ENCODE peak calls at places on chromosome 21, in seven cellular contexts. N is GM20000, E is ascending aorta, D is neural progenitor cell, M is AG10803, C is endothelial cell of umbilical vein, Y is activated B cell treated with CpG ODN at 0.5 μM for 24 hours. F is an unnamed sample.

GRCh38 chr21:28358702-28359101 is 634.0 kb downstream of the LTN1 start:
- DNase-seq in Y (no peak), N (no peak), E (no peak), M (no peak), C (no peak), D (no peak), F (no peak)

GRCh38 chr21:36630485-36631206 is 68.3 kb upstream of the SIM2 start:
- DNase-seq in D (peak), E (no peak), Y (peak), C (peak), M (peak), N (peak), F (no peak)

GRCh38 chr21:34790834-34791233 is 122.0 kb downstream of the CLIC6 start:
- DNase-seq in N (no peak), E (no peak), M (no peak), D (no peak), C (peak), Y (no peak), F (no peak)

GRCh38 chr21:34075760-34076159 is 2.4 kb downstream of the MRPS6 start:
- DNase-seq in E (no peak), D (no peak), N (no peak), C (no peak), Y (no peak), M (no peak), F (no peak)

GRCh38 chr21:42179316-42179715 is 39.6 kb upstream of the ABCG1 start:
- DNase-seq in M (no peak), Y (no peak), N (no peak), C (no peak), E (no peak), D (peak), F (no peak)

GRCh38 chr21:41048636-41049035 is 119.3 kb upstream of the BACE2 start:
- DNase-seq in E (no peak), Y (no peak), M (no peak), N (no peak), D (no peak), C (no peak), F (no peak)

GRCh38 chr21:28737671-28738279 is 254.9 kb downstream of the LTN1 start:
- DNase-seq in C (peak), Y (no peak), M (no peak), D (no peak), E (no peak), N (no peak), F (no peak)

GRCh38 chr21:21345872-21346271 is 347.7 kb downstream of the NCAM2 start:
- DNase-seq in Y (no peak), N (no peak), D (no peak), C (no peak), M (no peak), E (no peak), F (no peak)

GRCh38 chr21:25813917-25814316 is 79.1 kb downstream of the GABPA start:
- DNase-seq in Y (no peak), D (no peak), M (no peak), E (no peak), N (no peak), C (no peak), F (no peak)

GRCh38 chr21:41368361-41369104 is 6.7 kb downstream of the MX2 start:
- DNase-seq in N (no peak), Y (no peak), E (peak), M (no peak), C (no peak), D (no peak), F (no peak)

GRCh38 chr21:41136286-41136685 is 31.7 kb upstream of the BACE2 start:
- DNase-seq in Y (no peak), N (no peak), D (no peak), E (no peak), M (no peak), C (no peak), F (no peak)

GRCh38 chr21:42505090-42505726 is 8.4 kb upstream of the SLC37A1 start:
- DNase-seq in M (no peak), Y (no peak), D (no peak), N (peak), C (no peak), E (no peak), F (no peak)

GRCh38 chr21:41816583-41817165 is 49.8 kb upstream of the RIPK4 start:
- DNase-seq in D (peak), N (peak), Y (peak), M (peak), C (peak), E (peak), F (no peak)

GRCh38 chr21:36728371-36729111 is 29.6 kb downstream of the SIM2 start:
- DNase-seq in Y (no peak), M (no peak), E (no peak), N (no peak), C (no peak), D (no peak), F (no peak)

GRCh38 chr21:28754127-28754611 is 238.5 kb downstream of the LTN1 start:
- DNase-seq in E (peak), M (peak), D (no peak), Y (no peak), C (no peak), N (no peak), F (no peak)

GRCh38 chr21:14533555-14534400 is 12.3 kb downstream of the SAMSN1 start:
- DNase-seq in D (no peak), E (no peak), C (peak), M (peak), Y (no peak), N (peak), F (no peak)

GRCh38 chr21:41636636-41637625 is 129.0 kb upstream of the TMPRSS2 start:
- DNase-seq in E (no peak), D (no peak), Y (no peak), N (no peak), C (no peak), M (no peak), F (no peak)

GRCh38 chr21:20266369-20266710 is 731.9 kb upstream of the NCAM2 start:
- DNase-seq in E (no peak), Y (no peak), C (no peak), N (no peak), M (no peak), D (no peak), F (no peak)

GRCh38 chr21:34227386-34227852 is 136.4 kb upstream of the KCNE2 start:
- DNase-seq in D (no peak), M (no peak), N (no peak), C (no peak), Y (no peak), E (no peak), F (no peak)

GRCh38 chr21:45347712-45348477 is 57.1 kb upstream of the COL18A1 start:
- DNase-seq in D (no peak), Y (no peak), N (no peak), C (no peak), E (no peak), M (no peak), F (no peak)

GRCh38 chr21:26845066-26845749 is at the start of gene ADAMTS1:
- DNase-seq in D (peak), C (peak), E (peak), N (no peak), M (peak), Y (no peak), F (no peak)

GRCh38 chr21:46021398-46021797 is 39.8 kb downstream of the COL6A1 start:
- DNase-seq in E (no peak), N (no peak), D (no peak), M (peak), C (no peak), Y (no peak), F (no peak)

GRCh38 chr21:38669186-38669585 is 136.5 kb upstream of the ETS2 start:
- DNase-seq in D (peak), N (peak), E (no peak), M (peak), C (peak), Y (no peak), F (no peak)
- TF ChIP-seq CTCF in D (peak), N (peak), E (peak), M (peak), C (peak), Y (no peak), F (peak)

GRCh38 chr21:18382141-18382540 is 21.4 kb downstream of the TMPRSS15 start:
- DNase-seq in N (no peak), D (no peak), E (no peak), Y (no peak), M (no peak), C (no peak), F (no peak)

GRCh38 chr21:18384771-18385170 is 18.8 kb downstream of the TMPRSS15 start:
- DNase-seq in D (peak), M (no peak), Y (no peak), N (no peak), E (no peak), C (peak), F (no peak)

DNA sequence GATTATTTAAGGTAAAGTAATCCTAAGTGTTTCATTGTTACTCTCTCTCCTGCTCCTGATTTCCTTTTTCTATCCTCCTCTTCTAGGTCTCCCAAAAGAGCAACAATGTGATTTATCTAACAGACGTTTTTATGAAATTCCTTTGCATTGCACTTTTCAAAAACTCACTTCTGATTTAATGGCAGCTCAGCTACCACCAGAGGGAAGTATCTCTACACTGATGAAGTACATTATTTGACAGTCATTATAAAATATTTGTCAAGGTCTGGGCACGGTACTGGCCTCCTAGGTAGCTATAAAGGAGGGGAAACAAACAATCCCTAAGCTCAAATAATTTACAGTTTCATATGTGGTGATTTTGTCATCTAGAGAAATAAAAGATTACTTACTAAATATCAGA is 15.6 kb downstream of the TMPRSS15 start:
- DNase-seq in M (no peak), C (no peak), D (no peak), E (no peak), N (no peak), Y (no peak), F (no peak)
- TF ChIP-seq CTCF in M (no peak), C (no peak), D (peak), E (no peak), N (no peak), Y (no peak), F (no peak)

GRCh38 chr21:43619856-43620255 is 39.4 kb downstream of the HSF2BP start:
- DNase-seq in N (no peak), D (peak), E (no peak), C (no peak), Y (no peak), M (no peak), F (no peak)
- TF ChIP-seq CTCF in N (no peak), D (peak), E (no peak), C (no peak), Y (no peak), M (peak), F (no peak)

GRCh38 chr21:33078907-33079582 is 9.1 kb downstream of the OLIG1 start:
- DNase-seq in C (no peak), E (no peak), M (peak), Y (no peak), D (no peak), N (peak), F (peak)

GRCh38 chr21:33075596-33076195 is 5.8 kb downstream of the OLIG1 start:
- DNase-seq in C (no peak), M (no peak), Y (no peak), E (no peak), N (no peak), D (peak), F (no peak)

GRCh38 chr21:33076600-33077329 is 6.8 kb downstream of the OLIG1 start:
- DNase-seq in N (no peak), D (no peak), E (no peak), C (no peak), M (no peak), Y (no peak), F (no peak)

GRCh38 chr21:33071878-33072306 is 2.0 kb downstream of the OLIG1 start:
- DNase-seq in D (peak), M (peak), C (peak), E (no peak), Y (no peak), N (no peak), F (no peak)

GRCh38 chr21:33075128-33075527 is 5.2 kb downstream of the OLIG1 start:
- DNase-seq in D (peak), C (no peak), Y (no peak), M (peak), N (no peak), E (no peak), F (no peak)
- TF ChIP-seq CTCF in D (no peak), C (no peak), Y (no peak), M (no peak), N (no peak), E (no peak), F (no peak)

DNA sequence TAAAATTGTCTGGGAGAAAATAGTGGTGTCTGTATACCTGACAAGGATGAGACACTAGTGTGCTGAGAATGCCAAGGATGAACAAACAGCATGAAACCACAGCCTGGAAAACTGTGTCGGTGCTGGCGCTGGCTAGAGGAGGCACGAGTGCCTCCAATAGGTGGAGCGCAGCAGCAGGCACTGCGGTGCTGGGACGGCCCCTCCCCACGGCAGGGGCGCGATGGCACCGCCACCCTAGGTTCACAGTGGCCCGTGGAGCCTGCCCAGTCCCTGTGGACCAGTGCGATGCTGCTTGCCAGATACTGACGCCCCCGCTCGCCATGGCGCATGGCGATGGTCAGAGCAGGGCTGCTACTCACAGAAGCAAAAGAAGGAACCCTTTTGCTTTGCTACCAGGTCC is 6.8 kb downstream of the CFAP410 start:
- DNase-seq in C (no peak), M (no peak), N (no peak), Y (no peak), E (no peak), D (peak), F (no peak)
- TF ChIP-seq CTCF in C (no peak), M (no peak), N (no peak), Y (no peak), E (no peak), D (peak), F (no peak)

GRCh38 chr21:16028163-16028562 is 298.4 kb downstream of the USP25 start:
- DNase-seq in N (no peak), Y (no peak), E (no peak), D (no peak), C (no peak), M (no peak), F (no peak)
- TF ChIP-seq CTCF in N (no peak), Y (no peak), E (no peak), D (no peak), C (no peak), M (no peak), F (no peak)

DNA sequence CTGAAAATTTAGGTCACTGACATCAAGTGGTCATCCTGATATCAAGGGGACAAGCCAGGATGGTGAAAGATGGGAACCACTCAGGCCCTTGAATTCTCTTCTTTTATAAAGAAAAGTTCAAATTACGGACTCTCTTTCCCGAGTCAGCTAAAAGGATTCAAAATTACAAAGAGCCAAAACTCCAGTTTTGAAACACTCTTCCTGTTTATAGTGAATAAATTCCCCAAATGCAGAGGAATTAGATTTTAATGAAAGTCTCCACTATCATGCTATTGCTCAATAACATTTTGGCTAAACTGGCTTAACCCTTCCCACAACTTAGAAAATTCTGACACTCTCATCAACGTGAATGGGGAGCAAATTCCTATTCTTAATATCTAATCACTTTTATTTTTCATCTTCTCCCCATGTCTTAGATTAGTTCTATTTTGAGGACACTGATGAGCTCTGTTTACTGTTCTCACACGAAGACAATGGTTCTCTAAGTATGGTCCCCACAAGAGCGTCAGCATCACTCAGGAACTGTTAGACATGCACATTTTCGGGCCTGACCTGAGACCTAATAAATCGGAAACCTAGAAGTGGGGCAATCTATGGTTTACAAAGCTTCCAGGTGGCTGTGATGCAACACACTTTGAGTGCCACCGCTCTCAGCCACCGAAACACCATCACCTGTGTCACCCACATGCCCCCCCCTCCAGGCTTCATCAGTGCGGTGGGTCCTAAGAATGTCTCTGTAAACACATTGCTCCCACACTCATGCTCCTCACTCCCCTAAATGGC is 64.4 kb upstream of the TIAM1 start:
- DNase-seq in D (no peak), M (no peak), N (no peak), E (no peak), Y (no peak), C (no peak), F (no peak)
- TF ChIP-seq CTCF in D (no peak), M (no peak), N (no peak), E (no peak), Y (no peak), C (no peak), F (no peak)

F was measured in CD14-positive monocyte.